ENCODE peak calls at places on chromosomes 6 and 20, in six cellular contexts. V is ELR; C is activated T-cell treated with anti-CD3 and anti-CD28 coated beads, Interleukin-2, amount 50 U/mL, for 72 hours; L is brain pericyte; S is cardiac fibroblast; A is GM13977. G is an unnamed sample.

GRCh38 chr6:77397561-77397960 is 65.7 kb downstream of the HTR1B start:
- DNase-seq in V (peak), C (no peak), L (no peak), S (no peak), A (no peak), G (no peak)

GRCh38 chr6:136889271-136890193 is 32.6 kb upstream of the SLC35D3 start:
- DNase-seq in V (no peak), C (no peak), L (no peak), S (no peak), A (no peak), G (no peak)

GRCh38 chr20:4661191-4661590 is 60.5 kb upstream of the PRND start:
- DNase-seq in V (no peak), C (peak), L (no peak), S (no peak), A (no peak), G (no peak)

GRCh38 chr20:35120012-35120701 is 27.0 kb downstream of the EDEM2 start:
- DNase-seq in V (peak), C (peak), L (no peak), S (peak), A (no peak), G (peak)

GRCh38 chr6:42783876-42784738 is 2.3 kb downstream of the BICRAL start:
- DNase-seq in V (peak), C (no peak), L (no peak), S (peak), A (no peak), G (peak)

GRCh38 chr6:137820425-137820824 is 46.6 kb upstream of the TNFAIP3 start:
- DNase-seq in V (no peak), C (no peak), L (no peak), S (peak), A (no peak), G (no peak)

GRCh38 chr6:158628542-158628941 is 16.0 kb downstream of the DYNLT1 start:
- DNase-seq in V (no peak), C (no peak), L (no peak), S (no peak), A (no peak), G (no peak)

GRCh38 chr6:42819803-42820508 is 38.1 kb downstream of the BICRAL start:
- DNase-seq in V (peak), C (no peak), L (no peak), S (peak), A (no peak), G (no peak)

GRCh38 chr20:12581644-12582350 is 427.0 kb upstream of the SPTLC3 start:
- DNase-seq in V (no peak), C (no peak), L (no peak), S (no peak), A (no peak), G (no peak)

GRCh38 chr6:83341765-83342164 is 89.1 kb downstream of the ME1 start:
- DNase-seq in V (no peak), C (no peak), L (no peak), S (no peak), A (no peak), G (no peak)

GRCh38 chr20:555933-556332 is 12.3 kb upstream of the CSNK2A1 start:
- DNase-seq in V (no peak), C (no peak), L (no peak), S (no peak), A (no peak), G (no peak)

GRCh38 chr6:50966532-50966931 is 147.9 kb downstream of the TFAP2B start:
- DNase-seq in V (no peak), C (no peak), L (no peak), S (no peak), A (peak), G (no peak)

GRCh38 chr6:21213492-21213891 is 380.1 kb upstream of the SOX4 start:
- DNase-seq in V (no peak), C (no peak), L (no peak), S (no peak), A (peak), G (no peak)

GRCh38 chr6:136470044-136470443 is 80.2 kb downstream of the MAP7 start:
- DNase-seq in V (no peak), C (no peak), L (no peak), S (no peak), A (no peak), G (no peak)

GRCh38 chr6:79909517-79909916 is 37.8 kb downstream of the ELOVL4 start:
- DNase-seq in V (no peak), C (no peak), L (no peak), S (no peak), A (no peak), G (no peak)

GRCh38 chr20:57656252-57656820 is 36.1 kb upstream of the ZBP1 start:
- DNase-seq in V (no peak), C (no peak), L (no peak), S (no peak), A (peak), G (no peak)

GRCh38 chr6:135329851-135330803 is 149.0 kb downstream of the MYB start:
- DNase-seq in V (no peak), C (no peak), L (no peak), S (no peak), A (peak), G (no peak)

GRCh38 chr6:14037402-14038277 is 79.9 kb upstream of the CD83 start:
- DNase-seq in V (peak), C (no peak), L (no peak), S (peak), A (no peak), G (peak)

GRCh38 chr6:127855542-127856159 is 45.2 kb downstream of the THEMIS start:
- DNase-seq in V (peak), C (peak), L (no peak), S (peak), A (no peak), G (peak)

GRCh38 chr6:127468936-127469335 is 9.7 kb upstream of the KIAA0408 start:
- DNase-seq in V (no peak), C (no peak), L (no peak), S (no peak), A (no peak), G (no peak)

GRCh38 chr6:138677538-138677937 is 96.0 kb upstream of the CCDC28A start:
- DNase-seq in V (no peak), C (no peak), L (no peak), S (no peak), A (no peak), G (no peak)

GRCh38 chr6:125948455-125948854 is 8.1 kb upstream of the HINT3 start:
- DNase-seq in V (no peak), C (no peak), L (no peak), S (no peak), A (no peak), G (no peak)

GRCh38 chr6:35745480-35745879 is 8.6 kb downstream of the ARMC12 start:
- DNase-seq in V (no peak), C (no peak), L (no peak), S (no peak), A (no peak), G (no peak)

GRCh38 chr6:67210450-67210849 is 1424.6 kb upstream of the ADGRB3 start:
- DNase-seq in V (no peak), C (no peak), L (no peak), S (peak), A (no peak), G (peak)

GRCh38 chr20:33465536-33466302 is 22.2 kb upstream of the SNTA1 start:
- DNase-seq in V (no peak), C (no peak), L (no peak), S (no peak), A (no peak), G (no peak)

GRCh38 chr6:167866642-167867041 is 39.9 kb downstream of the AFDN start:
- DNase-seq in V (no peak), C (no peak), L (no peak), S (no peak), A (no peak), G (no peak)

GRCh38 chr6:24489881-24490280 is 503 bp upstream of the GPLD1 start:
- DNase-seq in V (no peak), C (no peak), L (no peak), S (peak), A (no peak), G (no peak)

GRCh38 chr6:142902636-142903053 is 42.3 kb downstream of the HIVEP2 start:
- DNase-seq in V (peak), C (peak), L (peak), S (peak), A (no peak), G (peak)

GRCh38 chr6:112087916-112088315 is 525 bp downstream of the FAM229B start:
- DNase-seq in V (peak), C (no peak), L (no peak), S (no peak), A (no peak), G (no peak)

GRCh38 chr20:24672886-24673677 is 203.7 kb downstream of the SYNDIG1 start:
- DNase-seq in V (peak), C (no peak), L (peak), S (peak), A (no peak), G (peak)

GRCh38 chr6:72620866-72621242 is 1.0 kb upstream of the KCNQ5 start:
- DNase-seq in V (no peak), C (peak), L (no peak), S (no peak), A (no peak), G (peak)

GRCh38 chr6:47633141-47633540 is 65.2 kb upstream of the ADGRF4 start:
- DNase-seq in V (peak), C (no peak), L (no peak), S (peak), A (no peak), G (no peak)

GRCh38 chr6:27791182-27791939 is 120.8 kb downstream of the OR2B2 start:
- DNase-seq in V (peak), C (peak), L (no peak), S (peak), A (peak), G (peak)

G was measured in astrocyte of the spinal cord.